ENCODE peak calls at places on chromosomes 11 and 22, in nine cellular contexts. G is MCF 10A; A is NCI-H1436 treated with DMSO at 0.1 percent for 48 hours; M is sciatic nerve; U is activated CD8-positive, alpha-beta memory T cell treated with anti-CD3 and anti-CD28 coated beads, Interleukin-2, amount 50 U/mL, for 4 hours; X is stimulated activated CD4-positive, alpha-beta T cell treated with anti-CD3 and anti-CD28 coated beads, Interleukin-2, amount 100 ng/mL, for 24 hours; Y is HS-27A; H is stimulated activated CD8-positive, alpha-beta memory T cell treated with anti-CD3 and anti-CD28 coated beads, Interleukin-4, amount 100 ng/mL, for 48 hours; S is AG08396. Z is an unnamed sample.

GRCh38 chr11:104529916-104530315 is 366.0 kb upstream of the PDGFD start:
- DNase-seq in S (no peak), U (no peak), G (no peak), M (no peak), A (no peak), X (no peak), Y (no peak), H (no peak), Z (no peak)

GRCh38 chr22:35604671-35605457 is 12.3 kb downstream of the MB start:
- DNase-seq in M (no peak), S (no peak), X (peak), H (peak), A (no peak), U (no peak), G (no peak), Y (no peak), Z (peak)

GRCh38 chr11:116111546-116111945 is 607.3 kb upstream of the CADM1 start:
- DNase-seq in Y (no peak), S (no peak), X (no peak), G (no peak), M (no peak), U (no peak), A (no peak), H (no peak), Z (no peak)

GRCh38 chr22:24087071-24087795 is 76.1 kb downstream of the CABIN1 start:
- DNase-seq in M (peak), G (no peak), S (peak), A (no peak), Y (no peak), H (no peak), X (no peak), U (no peak), Z (no peak)

GRCh38 chr11:74429205-74429604 is 31.0 kb upstream of the PGM2L1 start:
- DNase-seq in Y (no peak), M (no peak), H (no peak), A (no peak), U (no peak), G (no peak), X (no peak), S (no peak), Z (no peak)

GRCh38 chr11:24635588-24636290 is 138.9 kb downstream of the LUZP2 start:
- DNase-seq in U (no peak), X (no peak), A (no peak), Y (no peak), M (no peak), G (no peak), H (no peak), S (no peak), Z (no peak)

GRCh38 chr11:1310772-1311468 is 1.5 kb upstream of the TOLLIP start:
- DNase-seq in U (peak), A (no peak), H (peak), G (no peak), M (no peak), X (peak), Y (no peak), S (no peak), Z (no peak)

GRCh38 chr22:44578516-44579230 is 80.6 kb upstream of the RTL6 start:
- DNase-seq in M (peak), Y (no peak), S (no peak), X (no peak), A (no peak), U (no peak), H (no peak), G (no peak), Z (no peak)

GRCh38 chr11:95592455-95592854 is 197.1 kb downstream of the FAM76B start:
- DNase-seq in S (no peak), H (no peak), M (peak), Y (no peak), X (no peak), A (no peak), U (no peak), G (no peak), Z (no peak)

GRCh38 chr11:75465701-75466531 is 32.9 kb upstream of the KLHL35 start:
- DNase-seq in G (no peak), U (no peak), X (no peak), H (no peak), M (no peak), S (peak), Y (peak), A (no peak), Z (no peak)

GRCh38 chr11:64777449-64778222 is 706 bp downstream of the SF1 start:
- DNase-seq in X (peak), G (peak), U (peak), H (peak), M (peak), Y (peak), A (no peak), S (peak), Z (peak)

Z was measured in 8988T.